ENCODE peak calls at places on chromosomes 6 and 20, in six cellular contexts. H is endothelial cell of umbilical vein, D is GM12878, R is K562, S is A549, W is HepG2. M is an unnamed sample.

GRCh38 chr6:104887350-104887749 is 27.6 kb upstream of the HACE1 start:
- DNase-seq in H (peak), D (no peak), R (no peak), S (no peak), W (peak), M (peak)

GRCh38 chr6:134517145-134517658 is 199.3 kb upstream of the SGK1 start:
- DNase-seq in H (peak), D (no peak), R (no peak), S (peak), W (peak), M (peak)

GRCh38 chr20:58331961-58332551 is 22.5 kb downstream of the RAB22A start:
- DNase-seq in H (no peak), D (no peak), R (no peak), S (no peak), W (no peak), M (no peak)

GRCh38 chr6:151494235-151494950 is 576 bp downstream of the CCDC170 start:
- DNase-seq in H (peak), D (no peak), R (no peak), S (peak), W (peak), M (no peak)

GRCh38 chr20:61621381-61621780 is 369.3 kb downstream of the CDH4 start:
- DNase-seq in H (no peak), D (no peak), R (no peak), S (no peak), W (no peak), M (no peak)

GRCh38 chr6:96939019-96939805 is 14.7 kb downstream of the KLHL32 start:
- DNase-seq in H (peak), D (no peak), R (no peak), S (no peak), W (no peak), M (no peak)

GRCh38 chr6:137589067-137589848 is 95.1 kb upstream of the OLIG3 start:
- DNase-seq in H (peak), D (peak), R (peak), S (peak), W (peak), M (peak)

GRCh38 chr20:13953227-13953626 is 37.2 kb downstream of the SEL1L2 start:
- DNase-seq in H (no peak), D (no peak), R (no peak), S (no peak), W (peak), M (peak)

GRCh38 chr6:14031516-14031915 is 86.1 kb upstream of the CD83 start:
- DNase-seq in H (no peak), D (no peak), R (no peak), S (no peak), W (no peak), M (no peak)

GRCh38 chr6:158464483-158464882 is 95.4 kb upstream of the TMEM181 start:
- DNase-seq in H (no peak), D (no peak), R (no peak), S (no peak), W (no peak), M (no peak)

GRCh38 chr6:108501559-108501958 is 59.2 kb upstream of the FOXO3 start:
- DNase-seq in H (peak), D (no peak), R (no peak), S (no peak), W (no peak), M (no peak)

GRCh38 chr6:154984146-154984545 is 11.0 kb upstream of the TIAM2 start:
- DNase-seq in H (no peak), D (no peak), R (no peak), S (no peak), W (no peak), M (no peak)

GRCh38 chr6:157110620-157111019 is 212.7 kb downstream of the TMEM242 start:
- DNase-seq in H (no peak), D (no peak), R (no peak), S (no peak), W (no peak), M (no peak)

GRCh38 chr6:169725270-169726048 is 1.2 kb upstream of the PHF10 start:
- DNase-seq in H (peak), D (no peak), R (peak), S (peak), W (peak), M (peak)

GRCh38 chr6:150418825-150419594 is 50.2 kb downstream of the IYD start:
- DNase-seq in H (peak), D (no peak), R (peak), S (peak), W (peak), M (peak)

GRCh38 chr20:4406627-4407026 is 315.1 kb upstream of the PRND start:
- DNase-seq in H (peak), D (no peak), R (no peak), S (no peak), W (no peak), M (no peak)

GRCh38 chr6:45310118-45310788 is 17.9 kb upstream of the RUNX2 start:
- DNase-seq in H (no peak), D (no peak), R (no peak), S (no peak), W (no peak), M (peak)

GRCh38 chr6:136889271-136890193 is 32.6 kb upstream of the SLC35D3 start:
- DNase-seq in H (no peak), D (no peak), R (no peak), S (no peak), W (peak), M (peak)

GRCh38 chr20:57742506-57743180 is 32.8 kb upstream of the PMEPA1 start:
- DNase-seq in H (no peak), D (no peak), R (no peak), S (no peak), W (no peak), M (no peak)

GRCh38 chr6:28747631-28748157 is 176.1 kb downstream of the TRIM27 start:
- DNase-seq in H (peak), D (no peak), R (peak), S (peak), W (peak), M (peak)

GRCh38 chr6:36615018-36615761 is 21.0 kb downstream of the SRSF3 start:
- DNase-seq in H (peak), D (no peak), R (peak), S (peak), W (peak), M (peak)

GRCh38 chr20:31485450-31486339 is 10.6 kb downstream of the REM1 start:
- DNase-seq in H (peak), D (no peak), R (peak), S (no peak), W (no peak), M (peak)

GRCh38 chr6:158056355-158056754 is 74.7 kb downstream of the SYNJ2 start:
- DNase-seq in H (no peak), D (no peak), R (no peak), S (no peak), W (no peak), M (no peak)

GRCh38 chr20:46252352-46253091 is 55.8 kb downstream of the CDH22 start:
- DNase-seq in H (no peak), D (no peak), R (no peak), S (no peak), W (no peak), M (no peak)

GRCh38 chr6:159969921-159970320 is 1.0 kb downstream of the IGF2R start:
- DNase-seq in H (peak), D (no peak), R (peak), S (peak), W (peak), M (peak)

GRCh38 chr6:47132724-47133123 is 90.6 kb upstream of the ADGRF1 start:
- DNase-seq in H (no peak), D (no peak), R (no peak), S (no peak), W (no peak), M (no peak)

GRCh38 chr6:90027004-90027403 is 132.7 kb downstream of the GJA10 start:
- DNase-seq in H (no peak), D (no peak), R (no peak), S (no peak), W (no peak), M (no peak)

GRCh38 chr20:23631981-23632710 is 5.6 kb downstream of the CST3 start:
- DNase-seq in H (no peak), D (no peak), R (no peak), S (no peak), W (no peak), M (no peak)

GRCh38 chr6:113169484-113169883 is 687.7 kb upstream of the MARCKS start:
- DNase-seq in H (no peak), D (no peak), R (no peak), S (no peak), W (no peak), M (no peak)

GRCh38 chr6:170165501-170166117 is 125.3 kb downstream of the DLL1 start:
- DNase-seq in H (no peak), D (no peak), R (no peak), S (no peak), W (no peak), M (no peak)

GRCh38 chr20:45592574-45593189 is 13.6 kb upstream of the WFDC8 start:
- DNase-seq in H (peak), D (no peak), R (peak), S (peak), W (peak), M (peak)

GRCh38 chr6:158347335-158347734 is 35.1 kb downstream of the TULP4 start:
- DNase-seq in H (no peak), D (no peak), R (no peak), S (no peak), W (no peak), M (no peak)

GRCh38 chr20:474581-474980 is 12.2 kb upstream of the TBC1D20 start:
- DNase-seq in H (no peak), D (no peak), R (no peak), S (no peak), W (no peak), M (no peak)

GRCh38 chr20:63188159-63188442 is 27.8 kb downstream of the YTHDF1 start:
- DNase-seq in H (no peak), D (no peak), R (no peak), S (no peak), W (no peak), M (no peak)

GRCh38 chr6:63805345-63805744 is 169.7 kb downstream of the PHF3 start:
- DNase-seq in H (no peak), D (no peak), R (no peak), S (no peak), W (no peak), M (peak)

GRCh38 chr6:117463762-117464665 is 18.5 kb upstream of the DCBLD1 start:
- DNase-seq in H (peak), D (no peak), R (no peak), S (no peak), W (no peak), M (peak)

GRCh38 chr6:32956176-32956575 is 3.3 kb upstream of the HLA-DMA start:
- DNase-seq in H (no peak), D (no peak), R (no peak), S (no peak), W (no peak), M (no peak)

GRCh38 chr6:32952817-32953739 is at the start of gene HLA-DMA:
- DNase-seq in H (peak), D (peak), R (peak), S (peak), W (peak), M (peak)

GRCh38 chr6:32953775-32954174 is 878 bp upstream of the HLA-DMA start:
- DNase-seq in H (no peak), D (no peak), R (no peak), S (no peak), W (no peak), M (no peak)

GRCh38 chr6:32954212-32954745 is 1.4 kb upstream of the HLA-DMA start:
- DNase-seq in H (no peak), D (no peak), R (no peak), S (no peak), W (no peak), M (no peak)

DNA sequence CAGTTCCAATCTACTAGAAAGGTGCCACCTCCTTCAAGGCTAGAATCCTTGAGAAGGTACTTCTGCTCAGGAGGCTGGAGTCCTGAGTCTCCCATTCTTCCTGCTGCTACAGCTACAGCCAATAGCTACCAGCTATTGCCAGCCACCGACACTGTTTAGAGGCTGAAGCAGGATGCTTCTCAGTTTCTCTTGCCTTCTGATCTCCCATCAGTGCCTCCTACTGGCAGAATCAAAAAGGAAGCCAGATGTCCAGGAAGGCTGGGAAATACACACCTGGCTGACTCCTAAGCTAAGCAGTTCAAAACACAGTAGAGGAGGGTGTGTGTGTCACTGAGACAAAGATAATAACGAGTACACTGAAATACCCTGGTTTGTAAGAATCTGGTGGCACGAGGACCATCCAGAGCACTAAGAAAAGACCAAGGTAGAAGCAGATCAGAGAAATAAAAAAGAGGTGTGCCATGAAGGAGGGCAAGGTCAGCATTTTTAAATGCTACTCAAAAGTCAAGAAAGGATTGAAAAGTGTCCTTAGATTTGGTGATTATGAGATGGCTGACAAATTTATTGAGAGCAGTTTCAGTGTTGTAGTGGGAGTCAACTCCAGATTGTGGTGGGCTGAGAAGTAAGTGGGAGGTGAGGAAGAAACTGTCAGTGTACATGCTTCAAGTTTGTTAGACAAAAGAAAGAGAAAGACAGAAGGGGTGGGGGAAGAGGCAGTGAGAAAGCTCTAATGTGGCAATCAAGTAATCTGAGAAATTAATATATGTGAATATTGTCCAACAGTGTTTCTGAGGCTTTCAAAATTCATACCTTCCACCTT is 2.3 kb upstream of the HLA-DMA start:
- DNase-seq in H (no peak), D (no peak), R (no peak), S (no peak), W (peak), M (peak)
- TF ChIP-seq CTCF in H (peak), D (peak), R (peak), S (peak), W (peak), M (peak)

GRCh38 chr6:5737460-5737859 is 269.3 kb downstream of the NRN1 start:
- DNase-seq in H (no peak), D (no peak), R (peak), S (no peak), W (no peak), M (no peak)
- H3K4me3 ChIP-seq in H (no peak), D (no peak), R (no peak), S (no peak), W (no peak), M (no peak)

DNA sequence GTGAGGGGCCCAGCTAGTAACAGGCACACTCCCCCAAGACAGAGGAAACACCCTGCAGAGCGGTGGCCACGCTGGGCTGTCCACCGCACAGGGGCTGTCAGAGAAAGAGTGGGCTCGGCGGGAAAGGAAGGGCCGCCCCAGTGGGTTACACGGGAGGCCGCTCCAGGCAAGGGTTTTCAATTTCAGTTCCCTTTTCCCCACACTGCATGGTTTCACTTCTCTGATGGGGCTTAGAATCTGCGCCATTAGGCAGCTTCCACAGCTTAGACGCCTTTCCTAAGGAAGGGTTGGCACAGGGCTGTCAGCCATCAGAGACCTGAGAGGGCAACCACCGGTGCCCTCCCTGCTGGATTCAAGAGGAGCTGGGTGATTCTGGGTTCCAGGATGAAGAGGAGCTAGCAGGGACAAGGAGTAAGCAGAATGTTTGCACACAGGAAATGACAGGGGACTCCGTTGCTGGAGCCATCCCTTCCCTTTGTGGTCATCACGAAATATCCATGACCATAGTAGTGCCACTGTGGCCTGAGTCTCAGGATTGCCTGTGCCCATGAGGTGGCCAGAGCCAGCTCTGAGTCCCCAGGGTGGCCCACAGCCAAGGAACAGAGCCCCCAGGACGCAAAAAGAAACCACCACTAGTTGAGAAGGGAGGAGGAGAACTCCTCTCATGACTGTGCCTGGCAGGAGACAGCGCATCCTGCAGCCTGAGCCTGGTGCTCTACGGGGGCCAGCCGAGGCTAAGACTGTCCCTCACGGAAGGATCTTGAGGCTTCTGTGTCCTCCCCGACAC is 282.6 kb downstream of the NRN1 start:
- DNase-seq in H (no peak), D (peak), R (no peak), S (no peak), W (no peak), M (peak)
- TF ChIP-seq MYC in H (no peak), D (no peak), R (no peak), S (no peak), W (no peak), M (peak)

GRCh38 chr6:87832025-87832825 is 130.2 kb upstream of the AKIRIN2 start:
- DNase-seq in H (peak), D (peak), R (no peak), S (no peak), W (no peak), M (peak)
- TF ChIP-seq CTCF in H (peak), D (peak), R (no peak), S (peak), W (peak), M (peak)